ENCODE peak calls at places on chromosomes 2 and 18, in nine cellular contexts. H is trophoblast cell, A is adipocyte, Q is fibroblast of lung, L is neural progenitor cell, N is mammary epithelial cell, G is K562, M is IMR-90, B is colonic mucosa. U is an unnamed sample.
A peak's percentile ranks its signal among the peaks of the same experiment; 100 is the strongest.

GRCh38 chr2:54597153-54597827 is 126.2 kb upstream of the EML6 start:
- DNase-seq in A (no peak), L (no peak), H (no peak), G (no peak), Q (peak; percentile 38), N (no peak), B (peak; percentile 79), M (peak; percentile 36), U (no peak)

GRCh38 chr2:65749549-65749948 is 317.1 kb upstream of the SPRED2 start:
- DNase-seq in G (no peak), B (no peak), N (peak; percentile 52), H (no peak), L (no peak), M (peak; percentile 59), Q (peak; percentile 67), A (peak; percentile 29), U (no peak)

GRCh38 chr2:203453858-203454451 is 81.1 kb downstream of the RAPH1 start:
- DNase-seq in N (peak; percentile 21), L (peak; percentile 30), G (peak; percentile 58), M (peak; percentile 72), H (peak; percentile 71), Q (peak; percentile 77), A (peak; percentile 83), B (peak; percentile 35), U (no peak)

GRCh38 chr2:96662360-96662759 is 19.8 kb downstream of the FER1L5 start:
- DNase-seq in B (no peak), M (no peak), Q (no peak), A (no peak), L (no peak), G (no peak), N (no peak), H (no peak), U (no peak)

GRCh38 chr2:105780606-105781005 is 35.9 kb downstream of the NCK2 start:
- DNase-seq in H (no peak), G (no peak), M (no peak), Q (no peak), A (no peak), B (no peak), N (no peak), L (no peak), U (no peak)

GRCh38 chr18:25786778-25787177 is 303.6 kb downstream of the SS18 start:
- DNase-seq in H (peak; percentile 82), A (peak; percentile 77), G (no peak), B (no peak), N (peak; percentile 79), M (peak; percentile 83), Q (peak; percentile 58), L (no peak), U (no peak)

GRCh38 chr18:66603941-66604627 is at the start of gene CDH19:
- DNase-seq in N (no peak), L (no peak), Q (no peak), H (no peak), B (no peak), A (no peak), G (no peak), M (no peak), U (no peak)

GRCh38 chr2:219430633-219431615 is 3.7 kb upstream of the SPEG start:
- DNase-seq in G (no peak), M (peak; percentile 55), B (no peak), A (peak; percentile 72), H (no peak), L (peak; percentile 64), Q (peak; percentile 69), N (peak; percentile 41), U (no peak)

GRCh38 chr2:193141998-193142397 is 947.3 kb upstream of the TMEFF2 start:
- DNase-seq in M (no peak), Q (no peak), H (no peak), B (no peak), L (no peak), N (no peak), A (no peak), G (no peak), U (no peak)

GRCh38 chr2:16165518-16166326 is 225.4 kb downstream of the MYCN start:
- DNase-seq in H (peak; percentile 38), A (no peak), G (no peak), N (no peak), L (no peak), B (no peak), M (no peak), Q (no peak), U (no peak)
- H3K4me3 ChIP-seq in H (no peak overlapping the region), A (no peak overlapping the region), G (no peak overlapping the region), N (no peak overlapping the region), L (peak overlapping the region; percentile 14), B (no peak overlapping the region), M (no peak overlapping the region), Q (no peak overlapping the region), U (no peak overlapping the region)

GRCh38 chr2:138600732-138601437 is 99.3 kb downstream of the SPOPL start:
- DNase-seq in B (no peak), M (peak; percentile 17), H (peak; percentile 78), L (no peak), N (peak; percentile 42), A (no peak), Q (no peak), G (no peak), U (no peak)
- H3K9ac ChIP-seq in B (no peak overlapping the region), M (no peak overlapping the region), H (no peak overlapping the region), L (no peak overlapping the region), N (no peak overlapping the region), A (no peak overlapping the region), Q (no peak overlapping the region), G (no peak overlapping the region), U (no peak overlapping the region)

GRCh38 chr2:148998831-148999200 is 39.7 kb upstream of the LYPD6B start:
- DNase-seq in L (no peak), M (no peak), N (no peak), G (no peak), Q (no peak), H (no peak), A (no peak), B (no peak), U (no peak)
- H3K4me3 ChIP-seq in L (no peak overlapping the region), M (no peak overlapping the region), N (no peak overlapping the region), G (no peak overlapping the region), Q (no peak overlapping the region), H (no peak overlapping the region), A (no peak overlapping the region), B (no peak overlapping the region), U (no peak overlapping the region)

GRCh38 chr18:34976084-34976483 is 65.1 kb upstream of the MAPRE2 start:
- DNase-seq in Q (no peak), B (peak; percentile 24), L (peak; percentile 14), A (no peak), N (no peak), H (no peak), M (no peak), G (no peak), U (no peak)
- H3K9ac ChIP-seq in Q (no peak overlapping the region), B (peak overlapping the region; percentile 8), L (no peak overlapping the region), A (no peak overlapping the region), N (no peak overlapping the region), H (no peak overlapping the region), M (no peak overlapping the region), G (no peak overlapping the region), U (no peak overlapping the region)

GRCh38 chr18:62018761-62019041 is 125.9 kb upstream of the RNF152 start:
- DNase-seq in Q (no peak), M (no peak), A (no peak), G (no peak), B (no peak), L (no peak), H (no peak), N (no peak), U (no peak)

GRCh38 chr18:62018034-62018760 is 125.4 kb upstream of the RNF152 start:
- DNase-seq in M (peak; percentile 95), A (peak; percentile 99), Q (peak; percentile 97), N (no peak), B (peak; percentile 31), G (no peak), H (no peak), L (no peak), U (peak; percentile 85)

DNA sequence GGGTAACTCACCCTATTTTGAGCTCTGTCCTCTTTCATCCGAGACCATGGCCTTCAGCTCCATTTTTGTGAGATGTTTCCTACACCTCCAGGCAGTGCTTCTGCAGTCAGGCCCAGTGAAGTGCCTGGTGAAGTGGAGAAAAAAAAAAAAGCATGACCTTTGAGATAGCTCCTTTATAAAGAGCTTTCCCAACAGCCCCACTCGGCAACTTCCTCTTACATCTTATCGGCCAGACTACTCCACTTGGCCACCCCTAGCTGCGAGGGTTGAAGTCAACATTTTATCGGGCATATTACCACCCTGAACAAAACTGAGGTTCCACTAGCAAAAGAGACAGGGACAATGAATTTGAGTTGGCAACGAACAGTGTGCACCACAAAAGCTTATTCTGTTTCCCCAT is 124.8 kb upstream of the RNF152 start:
- DNase-seq in L (no peak), G (no peak), Q (no peak), M (no peak), H (no peak), N (no peak), A (no peak), B (no peak), U (no peak)
- H3K4me3 ChIP-seq in L (no peak overlapping the region), G (no peak overlapping the region), Q (peak overlapping the region; percentile 25), M (no peak overlapping the region), H (no peak overlapping the region), N (no peak overlapping the region), A (no peak overlapping the region), B (no peak overlapping the region), U (no peak overlapping the region)